ENCODE peak calls at places on chromosomes 2 and 18, in nine cellular contexts. One of them, this sample, is unnamed.

GRCh38 chr2:100241236-100241635 is 81.1 kb downstream of the LONRF2 start:
- DNase-seq in kidney glomerular epithelial cell: no peak
- DNase-seq in neural crest cell: no peak
- DNase-seq in stimulated activated CD4-positive, alpha-beta T cell treated with anti-CD3 and anti-CD28 coated beads, Interleukin-1b, Interleukin-23, amount 100 ng/mL, for 1 hour: no peak
- DNase-seq in mammary epithelial cell: no peak
- DNase-seq in ACHN: no peak
- DNase-seq in stimulated activated naive B cell treated with anti-CD40 and anti-IgM and Interleukin-4, amounts not matched to agents 10 μg/mL and 1 μg/mL and 100 μg/mL, for 72 hours: no peak
- DNase-seq in ovary: no peak
- DNase-seq in dermis blood vessel endothelial cell: no peak
- DNase-seq in this sample: no peak

GRCh38 chr18:23302514-23302851 is 150.6 kb upstream of the RIOK3 start:
- DNase-seq in ACHN: no peak
- DNase-seq in neural crest cell: no peak
- DNase-seq in kidney glomerular epithelial cell: no peak
- DNase-seq in mammary epithelial cell: no peak
- DNase-seq in ovary: no peak
- DNase-seq in dermis blood vessel endothelial cell: no peak
- DNase-seq in stimulated activated naive B cell treated with anti-CD40 and anti-IgM and Interleukin-4, amounts not matched to agents 10 μg/mL and 1 μg/mL and 100 μg/mL, for 72 hours: no peak
- DNase-seq in stimulated activated CD4-positive, alpha-beta T cell treated with anti-CD3 and anti-CD28 coated beads, Interleukin-1b, Interleukin-23, amount 100 ng/mL, for 1 hour: no peak
- DNase-seq in this sample: no peak

GRCh38 chr2:233462826-233463470 is 103.6 kb downstream of the USP40 start:
- DNase-seq in ovary: no peak
- DNase-seq in dermis blood vessel endothelial cell: no peak
- DNase-seq in mammary epithelial cell: no peak
- DNase-seq in stimulated activated naive B cell treated with anti-CD40 and anti-IgM and Interleukin-4, amounts not matched to agents 10 μg/mL and 1 μg/mL and 100 μg/mL, for 72 hours: no peak
- DNase-seq in kidney glomerular epithelial cell: no peak
- DNase-seq in ACHN: no peak
- DNase-seq in stimulated activated CD4-positive, alpha-beta T cell treated with anti-CD3 and anti-CD28 coated beads, Interleukin-1b, Interleukin-23, amount 100 ng/mL, for 1 hour: no peak
- DNase-seq in neural crest cell: no peak
- DNase-seq in this sample: no peak

GRCh38 chr2:112031916-112032582 is 23.0 kb upstream of the TMEM87B start:
- DNase-seq in dermis blood vessel endothelial cell: peak
- DNase-seq in ACHN: no peak
- DNase-seq in ovary: no peak
- DNase-seq in stimulated activated CD4-positive, alpha-beta T cell treated with anti-CD3 and anti-CD28 coated beads, Interleukin-1b, Interleukin-23, amount 100 ng/mL, for 1 hour: no peak
- DNase-seq in stimulated activated naive B cell treated with anti-CD40 and anti-IgM and Interleukin-4, amounts not matched to agents 10 μg/mL and 1 μg/mL and 100 μg/mL, for 72 hours: no peak
- DNase-seq in kidney glomerular epithelial cell: no peak
- DNase-seq in neural crest cell: no peak
- DNase-seq in mammary epithelial cell: peak
- DNase-seq in this sample: no peak

GRCh38 chr2:19033240-19033639 is 325.2 kb downstream of the OSR1 start:
- DNase-seq in mammary epithelial cell: no peak
- DNase-seq in ACHN: no peak
- DNase-seq in neural crest cell: no peak
- DNase-seq in ovary: no peak
- DNase-seq in kidney glomerular epithelial cell: no peak
- DNase-seq in stimulated activated CD4-positive, alpha-beta T cell treated with anti-CD3 and anti-CD28 coated beads, Interleukin-1b, Interleukin-23, amount 100 ng/mL, for 1 hour: no peak
- DNase-seq in stimulated activated naive B cell treated with anti-CD40 and anti-IgM and Interleukin-4, amounts not matched to agents 10 μg/mL and 1 μg/mL and 100 μg/mL, for 72 hours: no peak
- DNase-seq in dermis blood vessel endothelial cell: no peak
- DNase-seq in this sample: no peak

GRCh38 chr2:15133461-15133860 is 427.7 kb downstream of the NBAS start:
- DNase-seq in neural crest cell: no peak
- DNase-seq in ovary: no peak
- DNase-seq in stimulated activated CD4-positive, alpha-beta T cell treated with anti-CD3 and anti-CD28 coated beads, Interleukin-1b, Interleukin-23, amount 100 ng/mL, for 1 hour: no peak
- DNase-seq in stimulated activated naive B cell treated with anti-CD40 and anti-IgM and Interleukin-4, amounts not matched to agents 10 μg/mL and 1 μg/mL and 100 μg/mL, for 72 hours: no peak
- DNase-seq in kidney glomerular epithelial cell: no peak
- DNase-seq in mammary epithelial cell: no peak
- DNase-seq in ACHN: no peak
- DNase-seq in dermis blood vessel endothelial cell: no peak
- DNase-seq in this sample: no peak

GRCh38 chr2:233426619-233427342 is 72.5 kb downstream of the DGKD start:
- DNase-seq in dermis blood vessel endothelial cell: peak
- DNase-seq in mammary epithelial cell: peak
- DNase-seq in stimulated activated naive B cell treated with anti-CD40 and anti-IgM and Interleukin-4, amounts not matched to agents 10 μg/mL and 1 μg/mL and 100 μg/mL, for 72 hours: no peak
- DNase-seq in stimulated activated CD4-positive, alpha-beta T cell treated with anti-CD3 and anti-CD28 coated beads, Interleukin-1b, Interleukin-23, amount 100 ng/mL, for 1 hour: peak
- DNase-seq in kidney glomerular epithelial cell: peak
- DNase-seq in ovary: no peak
- DNase-seq in neural crest cell: no peak
- DNase-seq in ACHN: peak
- DNase-seq in this sample: no peak

GRCh38 chr2:229660951-229661350 is 53.4 kb downstream of the DNER start:
- DNase-seq in ovary: no peak
- DNase-seq in mammary epithelial cell: peak
- DNase-seq in kidney glomerular epithelial cell: peak
- DNase-seq in dermis blood vessel endothelial cell: peak
- DNase-seq in ACHN: peak
- DNase-seq in stimulated activated naive B cell treated with anti-CD40 and anti-IgM and Interleukin-4, amounts not matched to agents 10 μg/mL and 1 μg/mL and 100 μg/mL, for 72 hours: no peak
- DNase-seq in stimulated activated CD4-positive, alpha-beta T cell treated with anti-CD3 and anti-CD28 coated beads, Interleukin-1b, Interleukin-23, amount 100 ng/mL, for 1 hour: no peak
- DNase-seq in neural crest cell: no peak
- DNase-seq in this sample: no peak

GRCh38 chr2:200077210-200077650 is 121.8 kb downstream of the MAIP1 start:
- DNase-seq in stimulated activated naive B cell treated with anti-CD40 and anti-IgM and Interleukin-4, amounts not matched to agents 10 μg/mL and 1 μg/mL and 100 μg/mL, for 72 hours: no peak
- DNase-seq in ovary: no peak
- DNase-seq in dermis blood vessel endothelial cell: no peak
- DNase-seq in ACHN: no peak
- DNase-seq in stimulated activated CD4-positive, alpha-beta T cell treated with anti-CD3 and anti-CD28 coated beads, Interleukin-1b, Interleukin-23, amount 100 ng/mL, for 1 hour: no peak
- DNase-seq in mammary epithelial cell: peak
- DNase-seq in kidney glomerular epithelial cell: peak
- DNase-seq in neural crest cell: no peak
- DNase-seq in this sample: no peak

GRCh38 chr18:48674198-48674721 is 135.4 kb downstream of the CTIF start:
- DNase-seq in ovary: peak
- DNase-seq in stimulated activated CD4-positive, alpha-beta T cell treated with anti-CD3 and anti-CD28 coated beads, Interleukin-1b, Interleukin-23, amount 100 ng/mL, for 1 hour: no peak
- DNase-seq in neural crest cell: no peak
- DNase-seq in dermis blood vessel endothelial cell: no peak
- DNase-seq in stimulated activated naive B cell treated with anti-CD40 and anti-IgM and Interleukin-4, amounts not matched to agents 10 μg/mL and 1 μg/mL and 100 μg/mL, for 72 hours: no peak
- DNase-seq in kidney glomerular epithelial cell: peak
- DNase-seq in mammary epithelial cell: no peak
- DNase-seq in ACHN: no peak
- DNase-seq in this sample: no peak

GRCh38 chr2:239197146-239197545 is 203.7 kb downstream of the HDAC4 start:
- DNase-seq in stimulated activated naive B cell treated with anti-CD40 and anti-IgM and Interleukin-4, amounts not matched to agents 10 μg/mL and 1 μg/mL and 100 μg/mL, for 72 hours: no peak
- DNase-seq in neural crest cell: no peak
- DNase-seq in ovary: peak
- DNase-seq in kidney glomerular epithelial cell: no peak
- DNase-seq in ACHN: no peak
- DNase-seq in dermis blood vessel endothelial cell: no peak
- DNase-seq in mammary epithelial cell: no peak
- DNase-seq in stimulated activated CD4-positive, alpha-beta T cell treated with anti-CD3 and anti-CD28 coated beads, Interleukin-1b, Interleukin-23, amount 100 ng/mL, for 1 hour: no peak
- DNase-seq in this sample: no peak

GRCh38 chr2:170715062-170715931 is at the start of gene SP5:
- DNase-seq in kidney glomerular epithelial cell: no peak
- DNase-seq in dermis blood vessel endothelial cell: peak
- DNase-seq in ACHN: peak
- DNase-seq in neural crest cell: peak
- DNase-seq in mammary epithelial cell: no peak
- DNase-seq in stimulated activated CD4-positive, alpha-beta T cell treated with anti-CD3 and anti-CD28 coated beads, Interleukin-1b, Interleukin-23, amount 100 ng/mL, for 1 hour: no peak
- DNase-seq in ovary: no peak
- DNase-seq in stimulated activated naive B cell treated with anti-CD40 and anti-IgM and Interleukin-4, amounts not matched to agents 10 μg/mL and 1 μg/mL and 100 μg/mL, for 72 hours: no peak
- DNase-seq in this sample: peak